ENCODE peak calls at places on chromosome X, in five cellular contexts. B is LHCN-M2; Y is heart left ventricle; N is activated CD4-positive, alpha-beta T cell treated with anti-CD3 and anti-CD28 coated beads, Interleukin-2, amount 50 U/mL, for 48 hours; X is activated T-helper 1 cell treated with anti-CD3 and anti-CD28 coated beads, Interleukin-12 subunit alpha, Interleukin-12 subunit beta, Interleukin-2, Interleukin-4 antibody, amounts not matched to agents 30 ng/mL and 10 ng/mL and 1 ng/mL, durations not matched to agents 14 hours and 24 hours and 36 hours. V is an unnamed sample.

GRCh38 chrX:2262679-2263055 is 238.1 kb downstream of the DHRSX start:
- DNase-seq in X (no peak), Y (no peak), N (no peak), B (no peak), V (no peak)

GRCh38 chrX:129718701-129719100 is 20.1 kb upstream of the XPNPEP2 start:
- DNase-seq in Y (no peak), X (no peak), N (no peak), B (no peak), V (no peak)

GRCh38 chrX:134761788-134762187 is 103.5 kb upstream of the PLAC1 start:
- DNase-seq in N (no peak), Y (no peak), X (no peak), B (no peak), V (no peak)

GRCh38 chrX:53479295-53479694 is 45.1 kb upstream of the HSD17B10 start:
- DNase-seq in N (no peak), X (no peak), B (peak; percentile 13), Y (no peak), V (no peak)

GRCh38 chrX:100643943-100644587 is at the start of gene SRPX2:
- DNase-seq in B (peak; percentile 86), X (no peak), N (no peak), Y (peak; percentile 53), V (peak; percentile 66)

GRCh38 chrX:79325263-79325958 is 41.7 kb downstream of the ITM2A start:
- DNase-seq in B (no peak), Y (no peak), N (no peak), X (peak; percentile 24), V (no peak)

GRCh38 chrX:150421816-150422215 is 58.7 kb downstream of the MAMLD1 start:
- DNase-seq in B (no peak), X (no peak), N (no peak), Y (peak; percentile 34), V (no peak)

GRCh38 chrX:85111347-85111746 is 107.7 kb downstream of the APOOL start:
- DNase-seq in B (no peak), Y (no peak), N (no peak), X (no peak), V (peak; percentile 3)

GRCh38 chrX:116667346-116667745 is 204.6 kb upstream of the CT83 start:
- DNase-seq in B (no peak), X (no peak), Y (no peak), N (no peak), V (no peak)

GRCh38 chrX:47530054-47530453 is 31.0 kb upstream of the ARAF start:
- DNase-seq in B (no peak), X (no peak), Y (no peak), N (no peak), V (no peak)

GRCh38 chrX:119145241-119145653 is 17.6 kb upstream of the KIAA1210 start:
- DNase-seq in B (no peak), X (no peak), N (peak; percentile 1), Y (no peak), V (no peak)

GRCh38 chrX:72102760-72103159 is 29.0 kb downstream of the RTL5 start:
- DNase-seq in B (no peak), Y (no peak), X (no peak), N (no peak), V (no peak)

GRCh38 chrX:127129510-127129909 is 310.0 kb downstream of the PRR32 start:
- DNase-seq in N (no peak), Y (no peak), B (no peak), X (no peak), V (no peak)

GRCh38 chrX:776529-777230 is 146.1 kb downstream of the SHOX start:
- DNase-seq in X (no peak), Y (no peak), N (no peak), B (no peak), V (no peak)

GRCh38 chrX:48961585-48962091 is 4.2 kb upstream of the OTUD5 start:
- DNase-seq in X (no peak), Y (peak; percentile 36), N (no peak), B (no peak), V (no peak)

GRCh38 chrX:48749182-48749581 is 12.4 kb upstream of the GLOD5 start:
- DNase-seq in B (no peak), X (no peak), N (no peak), Y (no peak), V (no peak)

GRCh38 chrX:53018627-53019026 is 30.0 kb upstream of the GPR173 start:
- DNase-seq in X (no peak), Y (no peak), N (no peak), B (no peak), V (no peak)

GRCh38 chrX:118117069-118117405 is 427 bp upstream of the KLHL13 start:
- DNase-seq in X (no peak), N (peak; percentile 0), Y (peak; percentile 33), B (no peak), V (no peak)

GRCh38 chrX:2342281-2342688 is 158.5 kb downstream of the DHRSX start:
- DNase-seq in N (no peak), X (no peak), Y (peak; percentile 92), B (no peak), V (no peak)

GRCh38 chrX:46978341-46979291 is 66.4 kb downstream of the JADE3 start:
- DNase-seq in N (peak; percentile 80), X (peak; percentile 34), B (peak; percentile 70), Y (peak; percentile 63), V (peak; percentile 51)

GRCh38 chrX:2710041-2710471 is 19.0 kb downstream of the CD99 start:
- DNase-seq in X (no peak), Y (peak; percentile 38), B (peak; percentile 92), N (no peak), V (peak; percentile 47)

GRCh38 chrX:130118396-130118795 is 8.1 kb upstream of the ELF4 start:
- DNase-seq in Y (no peak), X (no peak), N (peak; percentile 15), B (peak; percentile 27), V (no peak)

GRCh38 chrX:55135171-55135570 is 46.4 kb downstream of the PAGE2 start:
- DNase-seq in Y (peak; percentile 28), X (peak; percentile 1), N (peak; percentile 26), B (peak; percentile 12), V (peak; percentile 9)

GRCh38 chrX:15594371-15594770 is 6.4 kb downstream of the ACE2 start:
- DNase-seq in N (no peak), X (no peak), B (no peak), Y (no peak), V (peak; percentile 26)